ENCODE peak calls at places on chromosomes 1 and 21, in six cellular contexts. One of them, this sample, is unnamed.

GRCh38 chr1:198934901-198935301 is 296.1 kb downstream of the PTPRC start:
- DNase-seq in NCI-H1930: no peak
- DNase-seq in HTR-8/SVneo: no peak
- DNase-seq in ELR: peak
- DNase-seq in RCC 7860: peak
- DNase-seq in HuH-7.5: no peak
- DNase-seq in this sample: no peak

GRCh38 chr1:169024800-169025253 is 81.7 kb upstream of the ATP1B1 start:
- DNase-seq in HTR-8/SVneo: no peak
- DNase-seq in NCI-H1930: no peak
- DNase-seq in HuH-7.5: no peak
- DNase-seq in RCC 7860: peak
- DNase-seq in ELR: no peak
- DNase-seq in this sample: peak

GRCh38 chr1:192860478-192861185 is 51.8 kb downstream of the RGS2 start:
- DNase-seq in NCI-H1930: no peak
- DNase-seq in ELR: no peak
- DNase-seq in RCC 7860: no peak
- DNase-seq in HTR-8/SVneo: no peak
- DNase-seq in HuH-7.5: no peak
- DNase-seq in this sample: no peak

GRCh38 chr21:41557884-41558283 is 49.9 kb upstream of the TMPRSS2 start:
- DNase-seq in ELR: no peak
- DNase-seq in HTR-8/SVneo: no peak
- DNase-seq in HuH-7.5: no peak
- DNase-seq in NCI-H1930: no peak
- DNase-seq in RCC 7860: no peak
- DNase-seq in this sample: no peak

GRCh38 chr1:1181938-1182410 is 8.3 kb downstream of the TTLL10 start:
- DNase-seq in HuH-7.5: no peak
- DNase-seq in ELR: no peak
- DNase-seq in HTR-8/SVneo: no peak
- DNase-seq in NCI-H1930: no peak
- DNase-seq in RCC 7860: no peak
- DNase-seq in this sample: no peak

GRCh38 chr1:2631136-2632050 is 1.4 kb downstream of the MMEL1 start:
- DNase-seq in HTR-8/SVneo: no peak
- DNase-seq in NCI-H1930: no peak
- DNase-seq in ELR: no peak
- DNase-seq in RCC 7860: no peak
- DNase-seq in HuH-7.5: no peak
- DNase-seq in this sample: no peak

GRCh38 chr1:41416552-41417334 is 55.5 kb downstream of the FOXO6 start:
- DNase-seq in HTR-8/SVneo: peak
- DNase-seq in ELR: peak
- DNase-seq in NCI-H1930: peak
- DNase-seq in HuH-7.5: peak
- DNase-seq in RCC 7860: peak
- DNase-seq in this sample: no peak

GRCh38 chr1:6889875-6890480 is 104.7 kb downstream of the CAMTA1 start:
- DNase-seq in RCC 7860: peak
- DNase-seq in ELR: peak
- DNase-seq in HuH-7.5: peak
- DNase-seq in HTR-8/SVneo: peak
- DNase-seq in NCI-H1930: peak
- DNase-seq in this sample: no peak

GRCh38 chr21:35072960-35073359 is 23.9 kb upstream of the RUNX1 start:
- DNase-seq in NCI-H1930: no peak
- DNase-seq in HuH-7.5: no peak
- DNase-seq in RCC 7860: no peak
- DNase-seq in HTR-8/SVneo: no peak
- DNase-seq in ELR: no peak
- DNase-seq in this sample: no peak

GRCh38 chr1:2148691-2149090 is 45.9 kb downstream of the FAAP20 start:
- DNase-seq in ELR: no peak
- DNase-seq in NCI-H1930: no peak
- DNase-seq in HTR-8/SVneo: no peak
- DNase-seq in HuH-7.5: no peak
- DNase-seq in RCC 7860: no peak
- DNase-seq in this sample: no peak

GRCh38 chr1:202709276-202710041 is 795 bp downstream of the SYT2 start:
- DNase-seq in NCI-H1930: no peak
- DNase-seq in RCC 7860: no peak
- DNase-seq in HTR-8/SVneo: no peak
- DNase-seq in HuH-7.5: no peak
- DNase-seq in ELR: no peak
- DNase-seq in this sample: no peak

GRCh38 chr1:209839875-209840491 is 12.2 kb downstream of the UTP25 start:
- DNase-seq in HTR-8/SVneo: peak
- DNase-seq in RCC 7860: peak
- DNase-seq in NCI-H1930: no peak
- DNase-seq in ELR: peak
- DNase-seq in HuH-7.5: no peak
- DNase-seq in this sample: peak

GRCh38 chr1:154791292-154792278 is 78.5 kb downstream of the KCNN3 start:
- DNase-seq in HTR-8/SVneo: peak
- DNase-seq in RCC 7860: peak
- DNase-seq in HuH-7.5: no peak
- DNase-seq in ELR: peak
- DNase-seq in NCI-H1930: no peak
- DNase-seq in this sample: no peak

GRCh38 chr1:106675558-106675957 is 380.9 kb upstream of the PRMT6 start:
- DNase-seq in RCC 7860: no peak
- DNase-seq in ELR: no peak
- DNase-seq in HuH-7.5: no peak
- DNase-seq in NCI-H1930: no peak
- DNase-seq in HTR-8/SVneo: no peak
- DNase-seq in this sample: no peak

GRCh38 chr21:16330340-16331319 is 600.8 kb downstream of the USP25 start:
- DNase-seq in RCC 7860: peak
- DNase-seq in HuH-7.5: no peak
- DNase-seq in ELR: peak
- DNase-seq in HTR-8/SVneo: peak
- DNase-seq in NCI-H1930: peak
- DNase-seq in this sample: peak

GRCh38 chr1:65459397-65459768 is 38.9 kb downstream of the LEPR start:
- DNase-seq in HTR-8/SVneo: peak
- DNase-seq in NCI-H1930: peak
- DNase-seq in RCC 7860: peak
- DNase-seq in ELR: peak
- DNase-seq in HuH-7.5: peak
- DNase-seq in this sample: no peak

GRCh38 chr1:10860682-10861081 is 64.2 kb upstream of the CASZ1 start:
- DNase-seq in NCI-H1930: no peak
- DNase-seq in ELR: no peak
- DNase-seq in HTR-8/SVneo: no peak
- DNase-seq in RCC 7860: no peak
- DNase-seq in HuH-7.5: no peak
- DNase-seq in this sample: no peak

GRCh38 chr1:55212349-55213028 is 2.7 kb downstream of the USP24 start:
- DNase-seq in HuH-7.5: no peak
- DNase-seq in NCI-H1930: no peak
- DNase-seq in ELR: no peak
- DNase-seq in RCC 7860: no peak
- DNase-seq in HTR-8/SVneo: no peak
- DNase-seq in this sample: no peak

GRCh38 chr1:167105841-167106461 is 12.1 kb downstream of the STYXL2 start:
- DNase-seq in HTR-8/SVneo: no peak
- DNase-seq in ELR: no peak
- DNase-seq in HuH-7.5: no peak
- DNase-seq in RCC 7860: no peak
- DNase-seq in NCI-H1930: no peak
- DNase-seq in this sample: no peak

GRCh38 chr1:10540277-10541005 is 65.7 kb downstream of the PEX14 start:
- DNase-seq in HuH-7.5: no peak
- DNase-seq in ELR: no peak
- DNase-seq in RCC 7860: no peak
- DNase-seq in HTR-8/SVneo: no peak
- DNase-seq in NCI-H1930: no peak
- DNase-seq in this sample: no peak

GRCh38 chr1:56788588-56788987 is 30.6 kb downstream of the FYB2 start:
- DNase-seq in RCC 7860: no peak
- DNase-seq in HTR-8/SVneo: no peak
- DNase-seq in NCI-H1930: no peak
- DNase-seq in HuH-7.5: no peak
- DNase-seq in ELR: no peak
- DNase-seq in this sample: peak

GRCh38 chr1:94936861-94937620 is 10.1 kb upstream of the CNN3 start:
- DNase-seq in ELR: peak
- DNase-seq in HTR-8/SVneo: no peak
- DNase-seq in NCI-H1930: no peak
- DNase-seq in RCC 7860: peak
- DNase-seq in HuH-7.5: no peak
- DNase-seq in this sample: no peak

GRCh38 chr1:153567621-153568366 is 2.1 kb upstream of the S100A2 start:
- DNase-seq in HuH-7.5: no peak
- DNase-seq in NCI-H1930: no peak
- DNase-seq in RCC 7860: peak
- DNase-seq in HTR-8/SVneo: no peak
- DNase-seq in ELR: peak
- DNase-seq in this sample: peak

GRCh38 chr1:181469829-181470228 is 13.5 kb upstream of the CACNA1E start:
- DNase-seq in RCC 7860: peak
- DNase-seq in HTR-8/SVneo: peak
- DNase-seq in HuH-7.5: no peak
- DNase-seq in ELR: peak
- DNase-seq in NCI-H1930: no peak
- DNase-seq in this sample: peak

GRCh38 chr1:53330819-53331218 is 2.9 kb upstream of the LRP8 start:
- DNase-seq in ELR: no peak
- DNase-seq in HuH-7.5: no peak
- DNase-seq in NCI-H1930: no peak
- DNase-seq in RCC 7860: no peak
- DNase-seq in HTR-8/SVneo: no peak
- DNase-seq in this sample: no peak

GRCh38 chr1:207188901-207189300 is 84.9 kb downstream of the C4BPA start:
- DNase-seq in NCI-H1930: no peak
- DNase-seq in HuH-7.5: no peak
- DNase-seq in ELR: no peak
- DNase-seq in HTR-8/SVneo: no peak
- DNase-seq in RCC 7860: no peak
- DNase-seq in this sample: no peak

GRCh38 chr1:200921571-200922110 is 26.9 kb downstream of the INAVA start:
- DNase-seq in NCI-H1930: no peak
- DNase-seq in HTR-8/SVneo: no peak
- DNase-seq in RCC 7860: no peak
- DNase-seq in ELR: no peak
- DNase-seq in HuH-7.5: no peak
- DNase-seq in this sample: no peak

GRCh38 chr1:110228386-110228785 is 18.3 kb downstream of the KCNC4 start:
- DNase-seq in HTR-8/SVneo: no peak
- DNase-seq in NCI-H1930: no peak
- DNase-seq in ELR: no peak
- DNase-seq in HuH-7.5: no peak
- DNase-seq in RCC 7860: no peak
- DNase-seq in this sample: no peak

GRCh38 chr21:38985423-38986378 is 180.0 kb downstream of the ETS2 start:
- DNase-seq in RCC 7860: peak
- DNase-seq in HTR-8/SVneo: peak
- DNase-seq in HuH-7.5: no peak
- DNase-seq in NCI-H1930: no peak
- DNase-seq in ELR: peak
- DNase-seq in this sample: no peak

GRCh38 chr21:45467221-45467779 is 62.3 kb downstream of the COL18A1 start:
- DNase-seq in NCI-H1930: no peak
- DNase-seq in HTR-8/SVneo: no peak
- DNase-seq in ELR: peak
- DNase-seq in HuH-7.5: no peak
- DNase-seq in RCC 7860: no peak
- DNase-seq in this sample: no peak

GRCh38 chr1:18486195-18486594 is 5.5 kb downstream of the KLHDC7A start:
- DNase-seq in NCI-H1930: peak
- DNase-seq in RCC 7860: no peak
- DNase-seq in HTR-8/SVneo: no peak
- DNase-seq in HuH-7.5: no peak
- DNase-seq in ELR: peak
- DNase-seq in this sample: no peak

GRCh38 chr21:35563885-35564451 is 496.4 kb downstream of the SETD4 start:
- DNase-seq in ELR: peak
- DNase-seq in HTR-8/SVneo: no peak
- DNase-seq in NCI-H1930: peak
- DNase-seq in RCC 7860: no peak
- DNase-seq in HuH-7.5: no peak
- DNase-seq in this sample: no peak

GRCh38 chr1:190126728-190127127 is 350.9 kb downstream of the BRINP3 start:
- DNase-seq in ELR: no peak
- DNase-seq in HuH-7.5: no peak
- DNase-seq in HTR-8/SVneo: no peak
- DNase-seq in RCC 7860: no peak
- DNase-seq in NCI-H1930: no peak
- DNase-seq in this sample: no peak

This sample was measured in epithelial cell of proximal tubule.